ENCODE peak calls at places on chromosome 18, in six cellular contexts. C is EL; F is NCI-H2029 treated with DMSO at 0.1 percent for 48 hours; T is KBM-7; S is stimulated activated naive CD8-positive, alpha-beta T cell treated with anti-CD3 and anti-CD28 coated beads, Interleukin-15, Interleukin-2, amounts not matched to agents 100 U/mL and 50 U/mL, for 24 hours; W is tibial artery. H is an unnamed sample.
A peak's percentile ranks its signal among the peaks of the same experiment; 100 is the strongest.

GRCh38 chr18:9022397-9023170 is 79.9 kb upstream of the NDUFV2 start:
- DNase-seq in C (no peak), F (no peak), T (no peak), S (no peak), W (no peak), H (no peak)

GRCh38 chr18:62524443-62525200 is 1.8 kb downstream of the ZCCHC2 start:
- DNase-seq in C (peak; percentile 64), F (no peak), T (peak; percentile 65), S (peak; percentile 67), W (peak; percentile 47), H (peak; percentile 74)

GRCh38 chr18:56329536-56329935 is 308.9 kb downstream of the TXNL1 start:
- DNase-seq in C (no peak), F (no peak), T (no peak), S (no peak), W (no peak), H (no peak)

GRCh38 chr18:28802546-28802945 is 625.6 kb upstream of the CDH2 start:
- DNase-seq in C (peak; percentile 64), F (no peak), T (no peak), S (no peak), W (no peak), H (no peak)

GRCh38 chr18:62939433-62939832 is 224.1 kb downstream of the PHLPP1 start:
- DNase-seq in C (no peak), F (no peak), T (peak; percentile 94), S (no peak), W (no peak), H (no peak)

GRCh38 chr18:51943281-51943680 is 396.7 kb upstream of the DCC start:
- DNase-seq in C (no peak), F (no peak), T (no peak), S (no peak), W (no peak), H (no peak)

GRCh38 chr18:30457156-30457555 is 585.4 kb downstream of the DSC3 start:
- DNase-seq in C (no peak), F (no peak), T (no peak), S (no peak), W (no peak), H (no peak)

GRCh38 chr18:62183578-62184195 is 3.2 kb downstream of the PIGN start:
- DNase-seq in C (peak; percentile 50), F (no peak), T (peak; percentile 72), S (peak; percentile 33), W (no peak), H (peak; percentile 37)

GRCh38 chr18:7598167-7599062 is 31.3 kb downstream of the PTPRM start:
- DNase-seq in C (peak; percentile 54), F (no peak), T (no peak), S (no peak), W (peak; percentile 34), H (no peak)

GRCh38 chr18:67367540-67367939 is 149.0 kb downstream of the DSEL start:
- DNase-seq in C (peak; percentile 43), F (no peak), T (no peak), S (no peak), W (no peak), H (no peak)

GRCh38 chr18:23499571-23499889 is 3.8 kb upstream of the RMC1 start:
- DNase-seq in C (no peak), F (no peak), T (no peak), S (no peak), W (no peak), H (no peak)

GRCh38 chr18:75211721-75212625 is 1.4 kb downstream of the TSHZ1 start:
- DNase-seq in C (peak; percentile 43), F (no peak), T (peak; percentile 67), S (peak; percentile 51), W (peak; percentile 46), H (peak; percentile 47)